ENCODE peak calls at places on chromosomes 5 and 9, in ten cellular contexts. L is dermis microvascular lymphatic vessel endothelial cell; G is fibroblast of mammary gland; N is activated CD4-positive, alpha-beta T cell treated with anti-CD3 and anti-CD28 coated beads, Interleukin-2, amount 10 ng/mL, durations not matched to agents 24 days and 14 days; T is stimulated activated naive CD4-positive, alpha-beta T cell treated with Interleukin-2 at 50 U/mL for 16 hours; X is omental fat pad; B is GM04504; K is occipital lobe; C is EL; F is activated CD8-positive, alpha-beta memory T cell treated with anti-CD3 and anti-CD28 coated beads, Interleukin-2, amount 50 U/mL, for 4 hours. H is an unnamed sample.
A peak's percentile ranks its signal among the peaks of the same experiment; 100 is the strongest.

GRCh38 chr9:7376213-7376612 is 423.4 kb downstream of the DMAC1 start:
- DNase-seq in T (no peak), L (no peak), K (no peak), X (no peak), C (no peak), B (no peak), G (no peak), N (no peak), F (no peak), H (no peak)

GRCh38 chr9:29332789-29333188 is 1759.5 kb upstream of the C9orf72 start:
- DNase-seq in N (no peak), L (no peak), X (no peak), F (no peak), K (no peak), G (peak; percentile 81), B (no peak), T (no peak), C (peak; percentile 59), H (no peak)

GRCh38 chr5:127063236-127063913 is 9.9 kb downstream of the C5orf63 start:
- DNase-seq in G (no peak), L (no peak), X (no peak), N (no peak), T (no peak), B (no peak), F (no peak), K (no peak), C (no peak), H (no peak)

GRCh38 chr9:97714435-97714834 is 17.3 kb upstream of the XPA start:
- DNase-seq in N (peak; percentile 79), L (no peak), K (no peak), C (peak; percentile 98), F (no peak), T (no peak), B (peak; percentile 36), X (no peak), G (peak; percentile 28), H (no peak)

GRCh38 chr9:136740971-136741884 is 1.5 kb downstream of the LCN10 start:
- DNase-seq in B (no peak), X (no peak), N (no peak), K (no peak), C (no peak), G (no peak), F (no peak), T (no peak), L (no peak), H (no peak)

GRCh38 chr5:15702102-15702501 is 202.1 kb downstream of the FBXL7 start:
- DNase-seq in B (peak; percentile 29), X (no peak), K (no peak), T (no peak), C (peak; percentile 60), F (no peak), L (no peak), G (peak; percentile 66), N (no peak), H (no peak)

GRCh38 chr9:133855802-133856592 is 117.8 kb upstream of the SARDH start:
- DNase-seq in N (no peak), G (peak; percentile 39), T (no peak), F (no peak), B (peak; percentile 94), X (no peak), C (peak; percentile 86), K (no peak), L (peak; percentile 98), H (no peak)

GRCh38 chr9:34559616-34560546 is 29.6 kb downstream of the CNTFR start:
- DNase-seq in B (peak; percentile 42), C (peak; percentile 59), T (no peak), L (no peak), K (peak; percentile 66), N (no peak), G (peak; percentile 77), F (no peak), X (peak; percentile 47), H (no peak)

GRCh38 chr5:80125962-80126480 is 90.9 kb downstream of the THBS4 start:
- DNase-seq in B (peak; percentile 65), T (peak; percentile 8), K (no peak), G (peak; percentile 92), L (no peak), F (no peak), X (no peak), N (peak; percentile 78), C (peak; percentile 81), H (no peak)

GRCh38 chr9:69090943-69091342 is 55.4 kb downstream of the FXN start:
- DNase-seq in G (no peak), X (no peak), N (no peak), F (no peak), T (no peak), B (no peak), L (no peak), K (no peak), C (no peak), H (no peak)

GRCh38 chr9:12748016-12748415 is 26.8 kb upstream of the LURAP1L start:
- DNase-seq in G (peak; percentile 86), B (peak; percentile 53), F (no peak), X (no peak), L (no peak), K (no peak), T (no peak), C (peak; percentile 40), N (no peak), H (no peak)

GRCh38 chr5:54832066-54832465 is 153.3 kb downstream of the ESM1 start:
- DNase-seq in X (no peak), F (no peak), T (no peak), N (no peak), B (peak; percentile 57), L (no peak), K (no peak), G (peak; percentile 77), C (no peak), H (no peak)

GRCh38 chr9:116565986-116566385 is 121.1 kb upstream of the TRIM32 start:
- DNase-seq in N (no peak), B (no peak), C (no peak), G (no peak), F (no peak), L (no peak), X (no peak), T (no peak), K (no peak), H (no peak)

GRCh38 chr9:98168952-98169488 is 23.4 kb downstream of the CORO2A start:
- DNase-seq in T (peak; percentile 58), K (peak; percentile 8), L (no peak), G (peak; percentile 23), N (no peak), C (peak; percentile 57), F (peak; percentile 22), B (no peak), X (no peak), H (no peak)

GRCh38 chr9:72753261-72753893 is 199.5 kb downstream of the ALDH1A1 start:
- DNase-seq in X (no peak), K (no peak), N (no peak), F (no peak), G (peak; percentile 13), C (peak; percentile 3), B (no peak), L (peak; percentile 33), T (no peak), H (no peak)

GRCh38 chr9:78253285-78253684 is 17.4 kb downstream of the CEP78 start:
- DNase-seq in X (no peak), B (no peak), K (no peak), L (no peak), C (no peak), F (no peak), N (no peak), T (no peak), G (no peak), H (no peak)

H was measured in NCI-H2107.